ENCODE peak calls at places on chromosome 21, in seven cellular contexts. X, I, S, E, T, B and M are unnamed samples.

GRCh38 chr21:38349111-38349746 is 92.4 kb downstream of the KCNJ15 start:
- DNase-seq in X (no peak), I (no peak), S (no peak), E (no peak), T (no peak), B (no peak), M (no peak)

GRCh38 chr21:37513383-37513782 is 146.8 kb downstream of the DYRK1A start:
- DNase-seq in X (no peak), I (no peak), S (no peak), E (no peak), T (no peak), B (no peak), M (no peak)

GRCh38 chr21:15441060-15441493 is 288.7 kb upstream of the USP25 start:
- DNase-seq in X (no peak), I (no peak), S (no peak), E (no peak), T (no peak), B (no peak), M (no peak)

GRCh38 chr21:37060296-37060695 is 12.6 kb downstream of the PIGP start:
- DNase-seq in X (no peak), I (no peak), S (peak; percentile 19), E (peak; percentile 45), T (no peak), B (no peak), M (peak; percentile 56)

GRCh38 chr21:32367158-32367557 is 25.7 kb downstream of the URB1 start:
- DNase-seq in X (no peak), I (no peak), S (no peak), E (no peak), T (no peak), B (no peak), M (no peak)

GRCh38 chr21:27450216-27450615 is 483.3 kb upstream of the ADAMTS5 start:
- DNase-seq in X (no peak), I (no peak), S (no peak), E (no peak), T (no peak), B (no peak), M (no peak)

GRCh38 chr21:38032402-38032801 is 116.1 kb upstream of the KCNJ6 start:
- DNase-seq in X (no peak), I (no peak), S (no peak), E (no peak), T (no peak), B (no peak), M (no peak)

GRCh38 chr21:14376854-14377253 is 6.1 kb downstream of the HSPA13 start:
- DNase-seq in X (no peak), I (no peak), S (no peak), E (no peak), T (no peak), B (no peak), M (no peak)

GRCh38 chr21:15741510-15741909 is 11.7 kb downstream of the USP25 start:
- DNase-seq in X (no peak), I (no peak), S (no peak), E (no peak), T (no peak), B (no peak), M (no peak)

GRCh38 chr21:36698160-36699025 is 522 bp upstream of the SIM2 start:
- DNase-seq in X (no peak), I (no peak), S (no peak), E (peak; percentile 40), T (peak; percentile 91), B (no peak), M (peak; percentile 48)

GRCh38 chr21:15682182-15682895 is 47.4 kb upstream of the USP25 start:
- DNase-seq in X (no peak), I (no peak), S (no peak), E (no peak), T (no peak), B (no peak), M (peak; percentile 39)

GRCh38 chr21:19245188-19245580 is 841.6 kb upstream of the TMPRSS15 start:
- DNase-seq in X (no peak), I (no peak), S (no peak), E (no peak), T (peak; percentile 46), B (no peak), M (no peak)

GRCh38 chr21:26909972-26910371 is 56.9 kb downstream of the ADAMTS5 start:
- DNase-seq in X (no peak), I (no peak), S (no peak), E (no peak), T (no peak), B (no peak), M (no peak)

GRCh38 chr21:27292851-27293638 is 326.2 kb upstream of the ADAMTS5 start:
- DNase-seq in X (no peak), I (no peak), S (no peak), E (peak; percentile 28), T (no peak), B (no peak), M (no peak)

GRCh38 chr21:36461918-36462486 is 17.9 kb downstream of the CLDN14 start:
- DNase-seq in X (no peak), I (no peak), S (no peak), E (no peak), T (peak; percentile 85), B (no peak), M (no peak)

GRCh38 chr21:37233551-37234146 is 33.5 kb downstream of the VPS26C start:
- DNase-seq in X (no peak), I (no peak), S (no peak), E (no peak), T (no peak), B (no peak), M (no peak)

GRCh38 chr21:46110499-46111192 is 12.7 kb downstream of the COL6A2 start:
- DNase-seq in X (no peak), I (peak; percentile 59), S (no peak), E (peak; percentile 73), T (peak; percentile 39), B (no peak), M (no peak)
- H3K27ac ChIP-seq in X (no peak overlapping the region), I (no peak overlapping the region), S (no peak overlapping the region), E (peak overlapping the region; percentile 64), T (no peak overlapping the region), B (no peak overlapping the region), M (no peak overlapping the region)

DNA sequence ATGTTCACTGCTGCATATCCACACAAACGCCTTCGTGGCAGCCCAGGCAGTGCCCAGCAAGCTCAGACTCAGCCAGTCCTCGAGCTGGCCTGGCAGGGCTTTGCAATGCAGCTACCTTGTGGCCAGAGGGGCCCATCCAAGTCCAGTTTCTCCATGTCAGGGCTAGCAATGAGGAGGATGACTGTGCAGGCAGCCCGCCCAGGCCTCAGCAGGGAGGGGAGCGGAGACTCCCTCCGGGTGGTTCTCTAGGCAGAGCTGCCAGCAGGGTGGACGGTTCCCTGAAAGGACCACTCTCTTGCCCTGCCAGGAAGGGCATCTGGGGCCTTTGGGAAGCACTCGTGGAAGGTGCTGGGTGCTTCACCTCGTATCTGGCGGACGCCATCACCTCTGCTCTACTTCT is 56.4 kb downstream of the RUNX1 start:
- DNase-seq in X (no peak), I (no peak), S (no peak), E (no peak), T (no peak), B (no peak), M (no peak)
- H3K27ac ChIP-seq in X (no peak overlapping the region), I (no peak overlapping the region), S (no peak overlapping the region), E (no peak overlapping the region), T (peak overlapping the region; percentile 69), B (no peak overlapping the region), M (no peak overlapping the region)

DNA sequence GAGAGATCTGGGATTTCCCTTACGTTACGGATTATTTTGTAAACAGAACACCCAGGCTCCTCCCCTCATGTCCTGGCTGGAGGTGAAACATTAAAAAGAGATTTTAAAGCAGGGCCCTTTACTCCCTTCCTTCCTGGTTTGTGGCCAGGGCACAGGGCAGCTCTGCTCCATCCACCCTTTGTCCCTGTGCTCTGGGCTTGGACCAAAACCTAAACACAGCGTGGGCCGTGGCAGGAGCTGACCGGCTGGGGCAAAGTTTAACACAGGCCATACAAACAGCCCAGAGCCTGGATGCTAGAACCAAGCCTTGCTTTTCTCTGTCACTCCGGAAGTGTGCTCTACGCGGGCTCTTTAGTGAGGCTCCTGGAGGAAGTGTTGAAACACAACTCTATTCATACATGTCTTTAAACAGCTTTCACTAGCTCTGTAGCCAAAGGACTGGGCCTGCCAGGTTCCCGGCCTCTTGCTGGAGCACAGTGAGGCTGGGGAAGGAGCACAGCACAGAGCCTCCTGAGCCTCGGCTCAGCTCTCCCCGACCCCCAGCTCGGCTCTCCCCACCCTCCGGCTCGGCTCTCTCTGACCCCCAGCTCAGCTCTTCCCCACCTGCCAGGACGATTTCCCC is 84.7 kb downstream of the PDE9A start:
- DNase-seq in X (peak; percentile 50), I (peak; percentile 76), S (no peak), E (no peak), T (peak; percentile 88), B (no peak), M (no peak)
- H3K27ac ChIP-seq in X (peak overlapping the region; percentile 74), I (peak overlapping the region; percentile 85), S (peak overlapping the region; percentile 87), E (no peak overlapping the region), T (peak overlapping the region; percentile 83), B (no peak overlapping the region), M (no peak overlapping the region)

GRCh38 chr21:39362733-39363132 is 13.8 kb upstream of the HMGN1 start:
- DNase-seq in X (no peak), I (no peak), S (no peak), E (no peak), T (no peak), B (no peak), M (no peak)
- H3K27ac ChIP-seq in X (no peak overlapping the region), I (no peak overlapping the region), S (no peak overlapping the region), E (no peak overlapping the region), T (no peak overlapping the region), B (no peak overlapping the region), M (no peak overlapping the region)

GRCh38 chr21:29601072-29601471 is 302.4 kb downstream of the BACH1 start:
- DNase-seq in X (no peak), I (no peak), S (no peak), E (no peak), T (no peak), B (no peak), M (no peak)

GRCh38 chr21:29606613-29607012 is 307.9 kb downstream of the BACH1 start:
- DNase-seq in X (no peak), I (no peak), S (no peak), E (no peak), T (no peak), B (no peak), M (no peak)

DNA sequence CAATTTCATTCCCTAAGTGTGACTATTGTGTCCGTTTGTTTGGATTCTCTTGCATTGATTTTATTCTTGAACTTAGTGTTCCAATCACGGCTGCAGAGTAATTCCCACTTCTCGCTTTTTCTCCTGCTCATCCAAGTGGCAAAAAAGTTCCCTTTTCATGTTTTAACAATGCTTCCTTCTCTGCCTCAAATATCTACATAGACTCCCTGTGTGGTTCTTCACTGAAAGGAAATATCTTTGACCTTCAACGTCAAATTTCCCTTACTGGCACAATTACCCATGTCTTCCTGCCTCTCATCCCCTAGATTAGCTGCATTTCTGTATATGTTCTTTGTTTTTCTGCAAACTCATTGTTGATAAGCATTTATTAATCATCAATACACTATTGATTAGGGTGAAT is 305.4 kb downstream of the BACH1 start:
- DNase-seq in X (no peak), I (no peak), S (no peak), E (no peak), T (no peak), B (no peak), M (no peak)
- H3K27ac ChIP-seq in X (no peak overlapping the region), I (no peak overlapping the region), S (no peak overlapping the region), E (no peak overlapping the region), T (no peak overlapping the region), B (no peak overlapping the region), M (no peak overlapping the region)

GRCh38 chr21:43782741-43783700 is 6.4 kb upstream of the RRP1 start:
- DNase-seq in X (no peak), I (no peak), S (no peak), E (no peak), T (no peak), B (no peak), M (peak; percentile 35)
- H3K27ac ChIP-seq in X (no peak overlapping the region), I (peak overlapping the region; percentile 58), S (no peak overlapping the region), E (no peak overlapping the region), T (no peak overlapping the region), B (no peak overlapping the region), M (peak overlapping the region; percentile 8)

GRCh38 chr21:41705546-41706262 is 61.1 kb downstream of the RIPK4 start:
- DNase-seq in X (no peak), I (no peak), S (no peak), E (no peak), T (peak; percentile 63), B (no peak), M (no peak)
- H3K27ac ChIP-seq in X (no peak overlapping the region), I (no peak overlapping the region), S (no peak overlapping the region), E (no peak overlapping the region), T (no peak overlapping the region), B (no peak overlapping the region), M (peak overlapping the region; percentile 57)